ENCODE peak calls at places on chromosomes 2 and 18, in five cellular contexts. N is colonic mucosa, O is astrocyte, L is body of pancreas, U is sigmoid colon. Y is an unnamed sample. For H3K27me3, H3K36me3 and H3K4me1, the result is how much of the 10 kb centered on the place peaks cover.

GRCh38 chr18:56162316-56162715 is 476.1 kb downstream of the TXNL1 start:
- DNase-seq in N (no peak), O (no peak), L (no peak), U (no peak), Y (no peak)

GRCh38 chr2:47006374-47007220 is 91.0 kb upstream of the MCFD2 start:
- DNase-seq in N (no peak), O (no peak), L (no peak), U (no peak), Y (no peak)

GRCh38 chr18:79988925-79989361 is 580 bp upstream of the TXNL4A start:
- DNase-seq in N (no peak), O (peak), L (peak), U (peak), Y (peak)

GRCh38 chr2:233372855-233373254 is 18.6 kb downstream of the DGKD start:
- DNase-seq in N (no peak), O (no peak), L (no peak), U (no peak), Y (no peak)

GRCh38 chr2:28997847-28998735 is 17.0 kb downstream of the TOGARAM2 start:
- DNase-seq in N (no peak), O (no peak), L (no peak), U (no peak), Y (no peak)

GRCh38 chr2:127678991-127679390 is 3.7 kb upstream of the LIMS2 start:
- DNase-seq in N (no peak), O (no peak), L (no peak), U (no peak), Y (no peak)

GRCh38 chr2:229591611-229592010 is 122.7 kb downstream of the DNER start:
- DNase-seq in N (no peak), O (no peak), L (peak), U (no peak), Y (no peak)

GRCh38 chr2:41989503-41990180 is 58.2 kb upstream of the PKDCC start:
- DNase-seq in N (no peak), O (no peak), L (no peak), U (no peak), Y (no peak)

GRCh38 chr2:197604117-197604516 is 71.3 kb downstream of the RFTN2 start:
- DNase-seq in N (no peak), O (no peak), L (no peak), U (no peak), Y (no peak)

GRCh38 chr18:35519148-35519899 is 21.6 kb upstream of the INO80C start:
- DNase-seq in N (no peak), O (no peak), L (no peak), U (no peak), Y (no peak)

GRCh38 chr2:195318440-195319111 is 338.4 kb upstream of the SLC39A10 start:
- DNase-seq in N (peak), O (peak), L (peak), U (no peak), Y (no peak)

GRCh38 chr2:222320441-222321395 is 21.9 kb upstream of the PAX3 start:
- DNase-seq in N (peak), O (no peak), L (no peak), U (no peak), Y (no peak)

GRCh38 chr2:222318026-222318711 is 19.4 kb upstream of the PAX3 start:
- DNase-seq in N (peak), O (peak), L (peak), U (no peak), Y (peak)

GRCh38 chr2:222318712-222319575 is 20.1 kb upstream of the PAX3 start:
- DNase-seq in N (peak), O (no peak), L (no peak), U (no peak), Y (no peak)

GRCh38 chr2:222322241-222322640 is 23.4 kb upstream of the PAX3 start:
- DNase-seq in N (no peak), O (no peak), L (no peak), U (no peak), Y (no peak)

DNA sequence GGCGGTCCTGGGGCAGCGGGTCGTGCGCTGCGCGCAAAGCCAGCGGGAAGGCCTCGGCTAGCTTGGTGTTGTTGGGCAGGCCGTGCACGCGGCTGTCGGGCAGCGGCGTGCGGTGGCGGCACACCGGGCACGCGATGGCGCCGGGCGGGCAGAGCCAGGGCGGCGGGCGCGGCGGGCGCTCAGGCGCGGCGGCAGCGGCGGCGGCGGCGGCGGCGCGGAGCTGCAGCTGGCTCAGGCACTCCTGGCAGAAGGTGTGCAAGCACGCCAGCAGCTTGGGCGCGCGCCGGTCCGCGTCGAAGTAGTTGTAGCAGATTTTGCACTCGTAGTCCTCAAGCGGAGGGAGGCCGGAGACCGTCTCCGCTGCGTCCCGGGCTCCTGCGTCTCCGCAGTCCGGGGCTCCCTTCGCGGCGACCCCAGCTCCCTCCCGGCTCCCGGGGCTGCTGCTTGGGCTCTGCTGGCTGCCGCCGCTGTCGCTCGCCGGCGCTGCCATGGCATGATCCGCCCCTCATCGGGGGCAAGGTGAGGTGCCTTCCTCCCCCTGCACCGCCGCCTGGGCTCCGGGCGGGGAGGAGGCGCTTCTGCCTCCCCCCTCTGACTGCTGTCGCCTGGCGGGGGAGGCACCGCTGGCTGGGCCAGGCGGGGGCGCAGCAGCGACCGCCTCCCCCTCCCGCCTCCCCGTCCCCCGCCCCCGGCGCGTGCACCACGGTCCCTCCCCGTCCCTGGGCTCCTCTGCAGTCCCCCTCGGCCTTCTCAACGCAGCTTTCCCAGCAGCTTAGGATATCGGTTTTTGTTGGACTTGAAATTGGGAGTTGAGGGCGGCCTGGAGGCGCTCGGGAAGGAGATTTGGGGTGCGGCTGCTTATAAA is 21.0 kb upstream of the PAX3 start:
- DNase-seq in N (peak), O (no peak), L (peak), U (no peak), Y (no peak)
- H3K27me3 ChIP-seq in N (under half), O (half or more), L (under half), U (under half), Y (half or more)

DNA sequence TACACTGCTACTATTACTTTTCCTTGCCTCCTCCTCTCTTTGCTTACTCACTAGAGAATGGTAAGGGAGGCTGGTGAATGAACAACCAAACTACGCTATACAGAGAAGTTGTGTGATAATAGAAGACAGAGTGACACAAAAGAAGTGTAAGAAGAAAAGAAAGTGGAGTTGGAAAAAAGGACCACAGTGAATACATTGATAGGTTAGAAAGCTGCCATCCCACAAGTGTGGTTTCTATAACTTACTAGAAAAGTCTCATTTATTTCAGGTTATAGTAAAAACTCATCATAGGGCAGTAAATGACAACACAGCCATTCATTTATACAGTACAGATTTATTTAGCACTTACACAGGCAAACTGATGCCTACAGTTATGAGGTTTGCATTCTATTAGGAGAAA is 77.3 kb downstream of the TTC21B start:
- DNase-seq in N (no peak), O (no peak), L (no peak), U (no peak), Y (no peak)
- H3K36me3 ChIP-seq in N (under half), O (under half), L (under half), U (under half), Y (half or more)

DNA sequence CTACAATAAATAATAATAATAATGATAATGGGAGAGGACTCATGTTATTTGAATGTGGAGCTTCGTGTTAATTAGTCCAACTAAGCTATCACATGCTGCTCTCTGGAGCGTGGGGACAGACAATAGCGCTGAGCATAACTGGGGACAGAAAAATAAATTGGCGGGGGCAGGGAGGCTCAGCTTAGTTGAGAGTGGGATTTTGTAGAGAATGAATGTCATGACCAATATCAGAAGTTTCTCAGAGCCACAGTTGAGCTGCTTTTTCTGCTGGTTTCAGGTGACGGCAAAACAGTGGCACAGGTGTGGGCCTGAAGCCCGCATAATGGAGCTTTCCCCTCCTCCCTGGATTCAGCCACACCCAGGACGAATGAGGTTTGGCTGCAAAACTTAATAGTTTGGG is 111.1 kb upstream of the CAB39 start:
- DNase-seq in N (no peak), O (no peak), L (no peak), U (no peak), Y (no peak)
- H3K4me1 ChIP-seq in N (under half), O (under half), L (under half), U (under half), Y (under half)

GRCh38 chr18:902179-902718 is 2.4 kb upstream of the ADCYAP1 start:
- DNase-seq in N (no peak), O (peak), L (no peak), U (no peak), Y (no peak)

GRCh38 chr18:903703-904102 is 968 bp upstream of the ADCYAP1 start:
- DNase-seq in N (peak), O (peak), L (peak), U (no peak), Y (peak)

GRCh38 chr18:905307-905947 is 756 bp downstream of the ADCYAP1 start:
- DNase-seq in N (no peak), O (no peak), L (no peak), U (no peak), Y (no peak)

GRCh38 chr18:904135-905090 is at the start of gene ADCYAP1:
- DNase-seq in N (no peak), O (no peak), L (peak), U (no peak), Y (no peak)

DNA sequence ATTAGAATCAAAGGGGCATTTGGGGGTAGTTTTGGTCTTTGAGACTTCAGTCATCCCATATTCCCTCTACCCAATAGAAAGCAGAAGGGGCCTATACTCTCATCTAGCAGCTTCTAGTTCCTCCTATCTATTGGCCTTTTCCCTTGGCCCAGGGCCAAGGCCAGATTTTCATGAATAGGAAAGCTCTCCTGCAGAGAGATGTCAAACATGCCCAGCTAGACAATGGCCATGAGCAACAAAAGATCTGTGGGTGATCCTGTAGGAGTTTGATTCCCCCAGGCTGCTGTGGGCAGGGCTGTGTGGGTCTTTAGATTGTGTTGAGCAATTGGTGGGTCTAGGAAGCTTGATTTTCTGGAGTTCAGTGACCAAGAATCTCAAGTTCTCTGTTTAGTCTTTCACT is 2.9 kb upstream of the ADCYAP1 start:
- DNase-seq in N (no peak), O (no peak), L (no peak), U (no peak), Y (no peak)
- H3K27me3 ChIP-seq in N (under half), O (half or more), L (under half), U (half or more), Y (under half)

GRCh38 chr2:61327173-61327572 is 143.7 kb downstream of the USP34 start:
- DNase-seq in N (no peak), O (no peak), L (no peak), U (no peak), Y (no peak)
- H3K36me3 ChIP-seq in N (under half), O (under half), L (under half), U (under half), Y (under half)

GRCh38 chr2:18551169-18551568 is 9.3 kb downstream of the RDH14 start:
- DNase-seq in N (no peak), O (no peak), L (no peak), U (no peak), Y (no peak)
- H3K4me1 ChIP-seq in N (under half), O (under half), L (under half), U (under half), Y (under half)

GRCh38 chr2:70807828-70808118 is 12.6 kb downstream of the CLEC4F start:
- DNase-seq in N (no peak), O (no peak), L (no peak), U (no peak), Y (no peak)
- H3K27me3 ChIP-seq in N (under half), O (under half), L (under half), U (under half), Y (under half)

DNA sequence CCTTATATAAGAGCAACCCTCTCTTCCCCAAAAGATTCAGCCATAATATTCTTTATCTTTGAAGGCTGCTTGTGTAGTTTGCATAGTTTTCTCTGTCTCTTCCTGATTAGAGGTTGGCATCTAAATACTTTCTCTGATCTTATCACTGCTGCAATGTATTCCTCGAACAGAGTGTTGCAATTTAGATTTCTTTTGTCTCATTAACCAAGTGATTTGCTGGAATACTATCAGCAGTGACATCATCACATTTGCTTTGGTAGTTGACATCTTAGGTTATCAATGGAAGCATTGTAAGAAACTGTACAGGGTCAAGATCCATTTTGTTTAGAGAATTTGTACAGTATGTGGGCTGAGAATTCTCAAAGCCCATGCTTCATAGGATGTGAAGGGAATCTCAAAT is 72.0 kb upstream of the NEUROD1 start:
- DNase-seq in N (no peak), O (peak), L (no peak), U (no peak), Y (no peak)
- H3K36me3 ChIP-seq in N (under half), O (under half), L (under half), U (under half), Y (under half)

GRCh38 chr2:17827306-17827705 is 11.0 kb downstream of the MSGN1 start:
- DNase-seq in N (no peak), O (no peak), L (no peak), U (no peak), Y (no peak)
- H3K4me1 ChIP-seq in N (under half), O (under half), L (under half), U (under half), Y (under half)

GRCh38 chr2:2731101-2731850 is 400.2 kb upstream of the MYT1L start:
- DNase-seq in N (no peak), O (no peak), L (no peak), U (no peak), Y (no peak)
- H3K27me3 ChIP-seq in N (under half), O (under half), L (under half), U (under half), Y (under half)

Y was measured in stomach.